ENCODE peak calls at places on chromosomes 16 and 17, in six cellular contexts. K is activated naive CD4-positive, alpha-beta T cell; R is OCI-LY7; O is transverse colon; U is effector memory CD4-positive, alpha-beta T cell; J is stimulated activated CD4-positive, alpha-beta T cell treated with anti-CD3 and anti-CD28 coated beads, Interleukin-4, amount 100 ng/mL, for 24 hours. G is an unnamed sample.

GRCh38 chr16:50268352-50268751 is 2.0 kb downstream of the ADCY7 start:
- DNase-seq in K (no peak), R (peak), O (no peak), U (no peak), J (no peak), G (no peak)

GRCh38 chr16:67833418-67834241 is 8.5 kb upstream of the THAP11 start:
- DNase-seq in K (peak), R (peak), O (peak), U (peak), J (peak), G (peak)

GRCh38 chr16:9647981-9648701 is 534.1 kb downstream of the GRIN2A start:
- DNase-seq in K (no peak), R (peak), O (no peak), U (no peak), J (no peak), G (peak)

GRCh38 chr17:66661411-66661843 is 173.5 kb upstream of the CACNG5 start:
- DNase-seq in K (no peak), R (no peak), O (no peak), U (no peak), J (no peak), G (no peak)

GRCh38 chr16:615122-615521 is 15.7 kb upstream of the WFIKKN1 start:
- DNase-seq in K (no peak), R (no peak), O (no peak), U (no peak), J (no peak), G (no peak)

GRCh38 chr16:60636117-60636516 is 1400.1 kb downstream of the CDH8 start:
- DNase-seq in K (no peak), R (no peak), O (no peak), U (no peak), J (no peak), G (no peak)

GRCh38 chr17:47330548-47330947 is 6.8 kb downstream of the EFCAB13 start:
- DNase-seq in K (no peak), R (no peak), O (no peak), U (no peak), J (no peak), G (no peak)

GRCh38 chr16:57536306-57537193 is at the start of gene CCDC102A:
- DNase-seq in K (no peak), R (peak), O (no peak), U (peak), J (peak), G (peak)